ENCODE peak calls at places on chromosomes 2 and 18, in four cellular contexts. H is GM23338, O is K562, S is H1. P is an unnamed sample.

GRCh38 chr2:132751838-132752237 is 81.8 kb upstream of the LYPD1 start:
- DNase-seq in H (no peak), S (no peak), O (no peak), P (no peak)

GRCh38 chr2:55431982-55432627 is 12.4 kb upstream of the CCDC88A start:
- DNase-seq in S (no peak), H (peak; percentile 57), O (peak; percentile 30), P (no peak)

GRCh38 chr18:75173758-75174157 is 35.2 kb downstream of the PTGR3 start:
- DNase-seq in S (no peak), H (no peak), O (no peak), P (no peak)

GRCh38 chr2:209519911-209520310 is 96.1 kb downstream of the MAP2 start:
- DNase-seq in S (no peak), H (peak; percentile 30), O (no peak), P (no peak)

GRCh38 chr2:211599146-211599545 is 939.5 kb downstream of the ERBB4 start:
- DNase-seq in S (no peak), O (no peak), H (no peak), P (no peak)

GRCh38 chr2:109607766-109608165 is 6.0 kb downstream of the SEPTIN10 start:
- DNase-seq in O (no peak), H (no peak), S (no peak), P (no peak)

GRCh38 chr2:182587831-182588230 is 128.2 kb upstream of the DNAJC10 start:
- DNase-seq in H (no peak), S (no peak), O (no peak), P (no peak)

GRCh38 chr2:225254363-225254762 is 145.1 kb upstream of the NYAP2 start:
- DNase-seq in O (no peak), S (no peak), H (no peak), P (no peak)

GRCh38 chr2:231198291-231199173 is at the start of gene ARMC9:
- DNase-seq in O (peak; percentile 73), S (no peak), H (peak; percentile 90), P (peak; percentile 92)

GRCh38 chr2:15700131-15700530 is 108.5 kb downstream of the DDX1 start:
- DNase-seq in H (no peak), O (no peak), S (no peak), P (no peak)

GRCh38 chr18:48342125-48342524 is 67.1 kb downstream of the ZBTB7C start:
- DNase-seq in H (no peak), S (no peak), O (no peak), P (no peak)

GRCh38 chr2:242088471-242089212 is 219.1 kb downstream of the RTP5 start:
- DNase-seq in S (peak; percentile 46), O (peak; percentile 90), H (peak; percentile 93), P (peak; percentile 75)
- TF ChIP-seq POLR2AphosphoS5 in S (no peak), O (no peak), H (peak; percentile 65), P (no peak)

GRCh38 chr2:24304098-24304497 is 56.2 kb downstream of the ITSN2 start:
- DNase-seq in O (peak; percentile 26), S (no peak), H (peak; percentile 7), P (no peak)
- TF ChIP-seq POLR2AphosphoS5 in O (no peak), S (no peak), H (no peak), P (no peak)

DNA sequence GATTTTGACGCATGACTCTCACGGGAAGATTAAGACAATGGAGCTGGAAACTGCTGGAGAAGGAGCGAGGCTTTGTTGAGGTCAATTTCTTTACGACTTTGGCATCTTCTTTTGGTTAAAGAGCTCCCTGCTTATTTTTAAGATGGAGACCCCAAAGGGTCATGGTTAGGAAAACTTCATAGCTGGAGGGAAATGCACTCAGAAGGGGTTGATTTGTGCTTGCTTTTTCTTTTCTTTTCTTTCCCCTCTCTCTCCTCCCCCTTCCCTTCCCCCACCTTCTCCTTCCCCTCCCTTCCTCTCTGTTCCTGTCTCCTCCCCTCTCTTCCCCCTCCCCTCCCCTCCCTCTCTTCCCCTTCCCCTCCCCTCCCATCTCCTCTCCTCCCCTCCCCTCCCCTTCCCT is 79.0 kb downstream of the TNP1 start:
- DNase-seq in H (no peak), S (no peak), O (no peak), P (no peak)
- TF ChIP-seq POLR2AphosphoS5 in H (no peak), S (no peak), O (no peak), P (no peak)

GRCh38 chr2:26767129-26767528 is 3.0 kb downstream of the SLC35F6 start:
- DNase-seq in S (no peak), O (peak; percentile 53), H (no peak), P (no peak)
- TF ChIP-seq POLR2AphosphoS5 in S (no peak), O (no peak), H (no peak), P (no peak)

GRCh38 chr2:160282063-160282580 is 82.0 kb upstream of the ITGB6 start:
- DNase-seq in O (no peak), H (no peak), S (no peak), P (no peak)

GRCh38 chr2:160278101-160278888 is 78.2 kb upstream of the ITGB6 start:
- DNase-seq in O (no peak), S (no peak), H (no peak), P (no peak)

GRCh38 chr2:160281213-160281612 is 81.1 kb upstream of the ITGB6 start:
- DNase-seq in S (no peak), O (no peak), H (no peak), P (no peak)

GRCh38 chr2:160278889-160279196 is 78.8 kb upstream of the ITGB6 start:
- DNase-seq in O (no peak), H (peak; percentile 49), S (no peak), P (no peak)

DNA sequence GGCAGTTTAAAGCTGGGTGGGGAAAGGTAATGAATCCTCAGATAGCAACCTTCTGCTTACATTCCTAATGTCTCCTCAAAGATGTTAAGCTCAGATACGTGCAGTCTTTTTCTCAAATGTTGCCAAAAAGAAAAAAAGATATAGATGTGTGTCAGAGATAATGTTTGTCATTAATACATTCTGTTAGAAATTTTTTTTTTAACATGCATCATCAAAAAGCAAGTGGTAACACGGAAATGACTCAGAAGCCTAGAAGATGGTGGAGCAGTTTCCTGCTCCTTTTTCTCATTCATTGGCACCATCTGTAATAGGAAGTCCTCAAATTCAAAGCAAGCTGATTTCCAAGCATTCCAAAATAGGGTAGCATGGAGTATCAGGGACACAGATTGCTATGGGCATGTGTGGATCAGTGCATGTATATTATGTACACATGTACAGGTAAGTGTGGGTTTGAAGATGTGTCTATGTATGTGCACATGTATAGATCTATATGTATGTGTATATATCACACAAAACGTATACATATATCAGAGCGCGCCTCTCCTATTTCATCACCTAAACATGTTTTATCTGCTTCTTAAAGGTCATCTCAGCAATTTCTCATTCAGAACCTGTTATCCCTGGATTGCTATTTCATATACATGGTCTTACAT is 79.9 kb upstream of the ITGB6 start:
- DNase-seq in S (no peak), H (no peak), O (no peak), P (no peak)
- TF ChIP-seq POLR2AphosphoS5 in S (no peak), H (no peak), O (no peak), P (no peak)

GRCh38 chr2:172993924-172994717 is 81.5 kb upstream of the MAP3K20 start:
- DNase-seq in O (no peak), H (no peak), S (no peak), P (no peak)
- TF ChIP-seq POLR2AphosphoS5 in O (no peak), H (no peak), S (no peak), P (no peak)

GRCh38 chr2:7269993-7270392 is 352.8 kb downstream of the RNF144A start:
- DNase-seq in H (no peak), S (no peak), O (no peak), P (no peak)
- TF ChIP-seq POLR2AphosphoS5 in H (no peak), S (no peak), O (no peak), P (no peak)

GRCh38 chr2:143581989-143582719 is 452.9 kb downstream of the ARHGAP15 start:
- DNase-seq in H (no peak), O (peak; percentile 9), S (no peak), P (no peak)
- TF ChIP-seq POLR2AphosphoS5 in H (no peak), O (no peak), S (no peak), P (no peak)

DNA sequence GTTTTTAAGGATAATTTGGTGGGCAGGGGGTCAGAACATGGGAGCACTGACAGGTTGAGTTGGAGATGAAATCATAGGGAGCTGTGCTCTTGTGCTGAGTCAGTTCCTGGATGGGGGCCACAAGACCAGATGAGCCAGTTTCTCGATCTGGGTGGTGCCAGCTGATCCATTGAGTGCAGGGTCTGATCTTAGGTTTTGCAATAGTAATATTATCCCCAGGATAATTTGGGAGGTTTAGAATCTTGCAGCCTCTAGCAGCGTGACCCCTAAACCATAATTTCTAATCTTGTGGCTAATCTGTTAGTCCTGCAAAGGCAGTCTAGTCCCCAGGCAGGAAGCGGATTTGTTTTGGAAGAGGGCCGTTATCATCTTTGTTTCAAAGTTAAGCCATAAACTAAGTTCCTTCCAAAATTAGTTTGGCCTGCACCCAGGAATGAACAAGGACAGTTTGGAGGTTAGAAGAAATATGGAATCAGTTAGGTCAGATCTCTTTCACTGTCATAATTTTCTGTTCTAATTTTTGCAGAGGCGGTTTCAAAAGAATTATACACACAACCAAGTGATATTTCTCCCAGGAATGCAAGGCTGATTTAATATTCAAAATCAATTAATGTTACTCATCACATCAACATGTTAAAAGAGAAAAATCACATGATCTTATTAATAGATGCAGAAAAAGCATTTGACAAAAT is 23.0 kb downstream of the DBI start:
- DNase-seq in S (no peak), H (no peak), O (peak; percentile 40), P (no peak)
- TF ChIP-seq POLR2AphosphoS5 in S (no peak), H (no peak), O (no peak), P (no peak)

GRCh38 chr2:60353406-60353800 is 200.1 kb downstream of the BCL11A start:
- DNase-seq in H (peak; percentile 33), O (no peak), S (no peak), P (no peak)
- TF ChIP-seq POLR2AphosphoS5 in H (no peak), O (no peak), S (no peak), P (no peak)

P was measured in GM12892.